ENCODE peak calls at places on chromosome 21, in seven cellular contexts. K is left lung, L is psoas muscle, F is H9, Q is K562, T is MM.1S, Z is IMR-90. D is an unnamed sample. For H3K27me3, the result is how much of the 10 kb centered on the place peaks cover.

GRCh38 chr21:33308586-33309490 is 15.9 kb upstream of the IFNAR1 start:
- DNase-seq in T (peak), L (no peak), Q (peak), F (no peak), Z (peak), K (no peak), D (no peak)

GRCh38 chr21:35256468-35256988 is 207.4 kb upstream of the RUNX1 start:
- DNase-seq in Z (peak), Q (peak), F (no peak), L (peak), T (no peak), K (peak), D (peak)

GRCh38 chr21:14916676-14917141 is 148.1 kb downstream of the NRIP1 start:
- DNase-seq in T (no peak), Q (no peak), F (no peak), K (no peak), Z (peak), L (no peak), D (no peak)

GRCh38 chr21:36035381-36035791 is 24.9 kb downstream of the SETD4 start:
- DNase-seq in F (peak), L (no peak), Q (peak), T (no peak), Z (no peak), K (no peak), D (no peak)

GRCh38 chr21:43748622-43749021 is 27.5 kb downstream of the CSTB start:
- DNase-seq in L (no peak), T (no peak), F (no peak), Z (no peak), Q (no peak), K (no peak), D (no peak)

GRCh38 chr21:34534522-34534921 is 22.5 kb upstream of the KCNE1 start:
- DNase-seq in T (no peak), Z (no peak), F (no peak), K (no peak), Q (no peak), L (no peak), D (peak)

GRCh38 chr21:14886001-14886400 is 178.8 kb downstream of the NRIP1 start:
- DNase-seq in Q (no peak), K (no peak), F (no peak), L (no peak), Z (no peak), T (no peak), D (no peak)

GRCh38 chr21:37658121-37658993 is 257.9 kb downstream of the KCNJ6 start:
- DNase-seq in Q (peak), F (no peak), Z (no peak), K (no peak), T (no peak), L (no peak), D (no peak)

GRCh38 chr21:34908424-34909055 is 140.6 kb downstream of the RUNX1 start:
- DNase-seq in F (no peak), Q (peak), L (no peak), K (no peak), T (no peak), Z (no peak), D (peak)

GRCh38 chr21:37871121-37871862 is 45.0 kb downstream of the KCNJ6 start:
- DNase-seq in T (no peak), F (no peak), L (no peak), K (no peak), Q (no peak), Z (peak), D (no peak)

GRCh38 chr21:37534431-37534830 is 167.9 kb downstream of the DYRK1A start:
- DNase-seq in Z (no peak), Q (no peak), F (no peak), L (no peak), K (no peak), T (no peak), D (no peak)

GRCh38 chr21:36821032-36821299 is 122.1 kb downstream of the SIM2 start:
- DNase-seq in Q (no peak), Z (no peak), L (no peak), T (no peak), F (no peak), K (no peak), D (no peak)

GRCh38 chr21:35198004-35198403 is 148.9 kb upstream of the RUNX1 start:
- DNase-seq in Z (peak), K (no peak), Q (no peak), L (no peak), F (no peak), T (no peak), D (no peak)

GRCh38 chr21:32001390-32001789 is 128.6 kb downstream of the HUNK start:
- DNase-seq in Z (no peak), K (no peak), L (no peak), T (no peak), F (no peak), Q (no peak), D (no peak)

GRCh38 chr21:28473530-28474225 is 519.0 kb downstream of the LTN1 start:
- DNase-seq in T (no peak), F (no peak), Q (no peak), K (no peak), Z (peak), L (no peak), D (no peak)

GRCh38 chr21:46214478-46215340 is 13.9 kb downstream of the LSS start:
- DNase-seq in L (no peak), T (no peak), Z (no peak), K (no peak), Q (no peak), F (no peak), D (peak)

GRCh38 chr21:27475363-27475955 is 508.6 kb upstream of the ADAMTS5 start:
- DNase-seq in Q (no peak), F (no peak), K (no peak), L (no peak), Z (no peak), T (no peak), D (no peak)

GRCh38 chr21:37799193-37800121 is 116.8 kb downstream of the KCNJ6 start:
- DNase-seq in L (no peak), Z (peak), K (no peak), Q (no peak), T (no peak), F (no peak), D (no peak)

GRCh38 chr21:37367301-37367757 is 756 bp downstream of the DYRK1A start:
- DNase-seq in L (no peak), K (no peak), Q (no peak), F (no peak), T (peak), Z (no peak), D (no peak)

GRCh38 chr21:35324372-35325220 is 275.5 kb upstream of the RUNX1 start:
- DNase-seq in L (no peak), F (no peak), T (no peak), K (no peak), Q (no peak), Z (peak), D (no peak)

GRCh38 chr21:29334717-29335428 is 36.2 kb downstream of the BACH1 start:
- DNase-seq in T (no peak), Q (no peak), Z (peak), L (no peak), F (no peak), K (no peak), D (no peak)

GRCh38 chr21:18522181-18522771 is 118.7 kb upstream of the TMPRSS15 start:
- DNase-seq in F (no peak), L (no peak), K (no peak), Z (no peak), T (peak), Q (no peak), D (no peak)

GRCh38 chr21:35606578-35606977 is 453.7 kb downstream of the SETD4 start:
- DNase-seq in Q (no peak), K (no peak), T (no peak), Z (no peak), L (no peak), F (no peak), D (no peak)

GRCh38 chr21:27464643-27465042 is 497.8 kb upstream of the ADAMTS5 start:
- DNase-seq in F (no peak), Z (no peak), L (no peak), K (no peak), T (no peak), Q (no peak), D (no peak)

GRCh38 chr21:32136546-32136945 is 142.3 kb downstream of the MIS18A start:
- DNase-seq in K (no peak), F (no peak), Q (no peak), Z (no peak), T (no peak), L (no peak), D (no peak)

GRCh38 chr21:33383056-33383888 is 19.9 kb upstream of the IFNGR2 start:
- DNase-seq in K (peak), Q (peak), F (peak), T (peak), L (peak), Z (peak), D (no peak)

DNA sequence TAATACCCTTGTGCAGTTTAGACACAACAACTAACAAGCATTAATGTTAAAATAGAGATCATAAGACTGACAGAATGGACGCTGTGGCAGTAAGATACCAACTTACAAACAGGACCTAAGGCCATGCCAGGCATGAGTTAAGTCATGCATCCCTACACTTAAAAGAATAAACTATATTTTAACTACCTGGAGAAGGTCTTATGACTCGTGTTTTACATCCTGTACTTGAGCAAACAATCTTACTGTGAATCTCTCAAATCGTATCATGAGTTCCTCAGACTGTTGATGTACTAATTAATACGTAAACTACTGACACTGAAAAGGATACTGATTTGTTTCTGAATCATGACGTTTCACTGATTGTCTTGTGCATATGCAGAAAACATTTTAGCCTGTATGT is 2.0 kb upstream of the RSPH1 start:
- DNase-seq in Z (no peak), Q (no peak), L (no peak), K (no peak), T (no peak), F (no peak), D (no peak)
- TF ChIP-seq CTCF in Z (no peak), Q (no peak), L (no peak), K (no peak), T (no peak), F (no peak), D (no peak)

GRCh38 chr21:44921928-44922327 is 1.2 kb upstream of the ITGB2 start:
- DNase-seq in F (no peak), T (no peak), L (no peak), Z (no peak), Q (no peak), K (no peak), D (no peak)
- H3K27me3 ChIP-seq in F (under half), T (half or more), L (under half), Z (half or more), Q (half or more), K (under half), D (under half)

DNA sequence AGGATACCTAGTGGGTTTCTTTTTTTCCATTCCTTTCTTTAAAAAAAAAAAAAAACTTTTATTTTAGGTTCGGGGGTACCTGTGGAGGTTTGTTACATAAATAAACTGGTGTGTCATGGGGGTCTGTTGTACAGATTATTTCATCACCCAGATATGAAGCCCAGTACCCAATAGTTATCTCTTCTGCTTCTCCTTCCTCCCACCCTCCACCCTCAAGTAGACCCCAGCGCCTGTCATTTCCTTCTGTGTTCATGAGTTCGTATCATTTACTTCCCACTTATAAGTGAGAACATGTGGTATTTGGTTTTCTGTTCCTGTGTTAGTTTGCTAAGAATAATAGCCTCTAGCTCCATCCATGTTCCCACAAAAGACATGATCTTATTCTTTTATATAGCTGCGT is 185.5 kb downstream of the PSMG1 start:
- DNase-seq in F (no peak), L (no peak), K (no peak), Q (no peak), T (no peak), Z (no peak), D (no peak)
- TF ChIP-seq CTCF in F (no peak), L (no peak), K (no peak), Q (no peak), T (no peak), Z (no peak), D (no peak)

GRCh38 chr21:24729568-24729967 is 877.7 kb downstream of the MRPL39 start:
- DNase-seq in Q (no peak), T (no peak), L (no peak), K (no peak), Z (peak), F (no peak), D (no peak)
- H3K27me3 ChIP-seq in Q (under half), T (under half), L (under half), K (under half), Z (under half), F (under half), D (under half)

DNA sequence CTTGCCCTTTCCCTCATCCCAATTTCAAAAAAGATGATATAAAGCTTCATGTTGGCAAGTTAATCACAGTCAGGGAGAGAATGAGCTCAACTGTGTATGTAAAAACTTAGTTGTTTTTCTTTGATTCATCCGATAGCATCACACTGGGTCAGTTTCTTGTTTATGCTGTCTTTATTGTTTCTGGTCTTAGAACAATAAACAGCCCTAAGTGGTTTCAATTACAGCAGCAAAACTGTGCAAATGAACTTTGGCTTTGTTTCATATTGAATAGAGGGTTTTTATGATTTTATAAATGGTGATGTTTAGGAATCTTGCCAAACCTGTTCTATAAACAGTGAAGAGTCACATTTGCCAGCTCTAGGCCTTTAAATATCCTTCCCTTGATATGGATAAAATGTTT is 423.7 kb upstream of the CXADR start:
- DNase-seq in K (no peak), Z (no peak), L (no peak), F (no peak), T (no peak), Q (no peak), D (no peak)
- TF ChIP-seq CTCF in K (no peak), Z (no peak), L (no peak), F (no peak), T (no peak), Q (no peak), D (no peak)

GRCh38 chr21:42745511-42746239 is 92.3 kb downstream of the PDE9A start:
- DNase-seq in K (no peak), T (no peak), F (no peak), L (no peak), Q (no peak), Z (no peak), D (no peak)

GRCh38 chr21:42747267-42747701 is 93.9 kb downstream of the PDE9A start:
- DNase-seq in K (no peak), L (no peak), Q (no peak), T (no peak), Z (no peak), F (no peak), D (no peak)

GRCh38 chr21:42747746-42748351 is 94.4 kb downstream of the PDE9A start:
- DNase-seq in Z (no peak), T (no peak), K (no peak), F (no peak), Q (no peak), L (no peak), D (no peak)

GRCh38 chr21:42746240-42746592 is 92.8 kb downstream of the PDE9A start:
- DNase-seq in F (no peak), Z (no peak), K (peak), L (no peak), Q (no peak), T (no peak), D (no peak)

GRCh38 chr21:42746593-42747266 is 93.3 kb downstream of the PDE9A start:
- DNase-seq in T (no peak), F (no peak), K (peak), Z (no peak), L (no peak), Q (no peak), D (no peak)
- H3K27me3 ChIP-seq in T (half or more), F (under half), K (under half), Z (under half), L (under half), Q (half or more), D (under half)